ENCODE peak calls at places on chromosome 7, in ten cellular contexts. Q, M, S, H, B, O, W, E, X and P are unnamed samples.

GRCh38 chr7:18499407-18500197 is 4.1 kb downstream of the HDAC9 start:
- DNase-seq in Q (no peak), M (no peak), S (no peak), H (no peak), B (no peak), O (no peak), W (no peak), E (no peak), X (peak), P (no peak)

GRCh38 chr7:127504715-127505114 is 80.7 kb downstream of the GCC1 start:
- DNase-seq in Q (no peak), M (peak), S (peak), H (no peak), B (peak), O (no peak), W (no peak), E (no peak), X (no peak), P (peak)

GRCh38 chr7:102393467-102393866 is 2.7 kb upstream of the PRKRIP1 start:
- DNase-seq in Q (no peak), M (no peak), S (no peak), H (no peak), B (no peak), O (no peak), W (no peak), E (no peak), X (no peak), P (no peak)

GRCh38 chr7:27745064-27745583 is 5.2 kb downstream of the TAX1BP1 start:
- DNase-seq in Q (peak), M (no peak), S (no peak), H (no peak), B (peak), O (no peak), W (no peak), E (no peak), X (peak), P (no peak)

GRCh38 chr7:73707045-73707631 is 12.3 kb downstream of the STX1A start:
- DNase-seq in Q (no peak), M (peak), S (no peak), H (no peak), B (no peak), O (no peak), W (no peak), E (peak), X (no peak), P (no peak)

GRCh38 chr7:123916240-123916724 is 8.8 kb upstream of the SPAM1 start:
- DNase-seq in Q (peak), M (no peak), S (no peak), H (peak), B (no peak), O (no peak), W (no peak), E (no peak), X (peak), P (no peak)

GRCh38 chr7:69749358-69749757 is 151.1 kb downstream of the AUTS2 start:
- DNase-seq in Q (no peak), M (no peak), S (no peak), H (no peak), B (no peak), O (no peak), W (no peak), E (no peak), X (no peak), P (no peak)

GRCh38 chr7:47725031-47725780 is 143.3 kb upstream of the TNS3 start:
- DNase-seq in Q (peak), M (no peak), S (no peak), H (no peak), B (no peak), O (no peak), W (no peak), E (no peak), X (no peak), P (no peak)

GRCh38 chr7:5077740-5078139 is 32.1 kb downstream of the RBAK start:
- DNase-seq in Q (no peak), M (no peak), S (no peak), H (no peak), B (no peak), O (no peak), W (no peak), E (no peak), X (peak), P (no peak)

GRCh38 chr7:88546808-88547207 is 212.7 kb upstream of the ZNF804B start:
- DNase-seq in Q (no peak), M (no peak), S (no peak), H (peak), B (peak), O (no peak), W (no peak), E (peak), X (no peak), P (peak)

GRCh38 chr7:74197449-74198108 is 12.2 kb upstream of the LAT2 start:
- DNase-seq in Q (no peak), M (no peak), S (no peak), H (no peak), B (no peak), O (no peak), W (no peak), E (no peak), X (no peak), P (no peak)

GRCh38 chr7:66699998-66700397 is 40.5 kb upstream of the RABGEF1 start:
- DNase-seq in Q (no peak), M (peak), S (no peak), H (peak), B (no peak), O (no peak), W (no peak), E (no peak), X (peak), P (no peak)

GRCh38 chr7:135321556-135321955 is 87.9 kb downstream of the STRA8 start:
- DNase-seq in Q (no peak), M (no peak), S (no peak), H (no peak), B (no peak), O (no peak), W (no peak), E (no peak), X (no peak), P (no peak)

GRCh38 chr7:99541212-99541611 is 10.7 kb downstream of the FAM200A start:
- DNase-seq in Q (peak), M (no peak), S (no peak), H (no peak), B (no peak), O (no peak), W (no peak), E (no peak), X (no peak), P (no peak)

GRCh38 chr7:367351-367841 is 77.4 kb downstream of the FOXL3 start:
- DNase-seq in Q (no peak), M (no peak), S (no peak), H (no peak), B (no peak), O (no peak), W (no peak), E (no peak), X (no peak), P (no peak)

GRCh38 chr7:135147899-135148721 is at the start of gene TMEM140:
- DNase-seq in Q (no peak), M (no peak), S (no peak), H (peak), B (peak), O (no peak), W (peak), E (no peak), X (no peak), P (no peak)

GRCh38 chr7:127911968-127912511 is 119.2 kb downstream of the LRRC4 start:
- DNase-seq in Q (no peak), M (no peak), S (no peak), H (no peak), B (no peak), O (no peak), W (no peak), E (no peak), X (no peak), P (no peak)